ENCODE peak calls at places on chromosomes 7 and 10, in nine cellular contexts. A, H, Y, V, O, G, M, I and W are unnamed samples.

GRCh38 chr7:12524794-12525386 is 45.6 kb upstream of the SCIN start:
- DNase-seq in A (peak; percentile 87), H (no peak), Y (no peak), V (no peak), O (no peak), G (peak; percentile 77), M (peak; percentile 83), I (no peak), W (peak; percentile 16)

GRCh38 chr10:76433161-76434005 is 1002.0 kb downstream of the LRMDA start:
- DNase-seq in A (no peak), H (no peak), Y (no peak), V (peak; percentile 80), O (no peak), G (no peak), M (no peak), I (no peak), W (no peak)

GRCh38 chr10:27659786-27660185 is 85.8 kb downstream of the MKX start:
- DNase-seq in A (no peak), H (no peak), Y (no peak), V (peak; percentile 67), O (no peak), G (no peak), M (no peak), I (no peak), W (no peak)

GRCh38 chr7:51528172-51528571 is 211.6 kb upstream of the COBL start:
- DNase-seq in A (no peak), H (no peak), Y (no peak), V (no peak), O (no peak), G (no peak), M (no peak), I (no peak), W (no peak)

GRCh38 chr7:149625339-149625946 is 127.8 kb upstream of the ZNF746 start:
- DNase-seq in A (peak; percentile 65), H (peak; percentile 70), Y (peak; percentile 63), V (peak; percentile 86), O (no peak), G (peak; percentile 64), M (peak; percentile 80), I (peak; percentile 74), W (peak; percentile 4)

GRCh38 chr10:100766693-100767427 is 21.5 kb downstream of the PAX2 start:
- DNase-seq in A (no peak), H (no peak), Y (no peak), V (peak; percentile 68), O (no peak), G (no peak), M (no peak), I (no peak), W (no peak)

GRCh38 chr10:78713659-78714058 is 355.1 kb upstream of the ZMIZ1 start:
- DNase-seq in A (no peak), H (no peak), Y (no peak), V (no peak), O (no peak), G (no peak), M (no peak), I (no peak), W (no peak)

GRCh38 chr10:26739087-26739631 is 41.7 kb downstream of the PDSS1 start:
- DNase-seq in A (no peak), H (no peak), Y (no peak), V (no peak), O (no peak), G (no peak), M (no peak), I (no peak), W (no peak)

GRCh38 chr7:30912986-30913671 is 1.5 kb downstream of the AQP1 start:
- DNase-seq in A (no peak), H (no peak), Y (peak; percentile 86), V (peak; percentile 59), O (no peak), G (no peak), M (no peak), I (no peak), W (no peak)

GRCh38 chr10:132724436-132724835 is 61.5 kb downstream of the NKX6-2 start:
- DNase-seq in A (peak; percentile 77), H (no peak), Y (no peak), V (no peak), O (no peak), G (no peak), M (peak; percentile 63), I (no peak), W (no peak)

GRCh38 chr7:32290015-32290414 is 200.2 kb downstream of the LSM5 start:
- DNase-seq in A (no peak), H (peak; percentile 67), Y (no peak), V (no peak), O (no peak), G (no peak), M (no peak), I (no peak), W (no peak)

GRCh38 chr7:149140784-149141183 is 6.5 kb upstream of the ZNF398 start:
- DNase-seq in A (peak; percentile 42), H (no peak), Y (no peak), V (no peak), O (no peak), G (peak; percentile 24), M (no peak), I (peak; percentile 21), W (no peak)

GRCh38 chr10:73577788-73578187 is 13.4 kb downstream of the USP54 start:
- DNase-seq in A (peak; percentile 70), H (no peak), Y (no peak), V (no peak), O (peak; percentile 63), G (peak; percentile 59), M (peak; percentile 53), I (peak; percentile 62), W (no peak)

GRCh38 chr10:132120734-132121510 is 55.2 kb downstream of the JAKMIP3 start:
- DNase-seq in A (no peak), H (no peak), Y (no peak), V (no peak), O (no peak), G (no peak), M (no peak), I (no peak), W (no peak)

GRCh38 chr7:42794673-42795072 is 117.2 kb downstream of the C7orf25 start:
- DNase-seq in A (no peak), H (no peak), Y (no peak), V (no peak), O (no peak), G (no peak), M (no peak), I (no peak), W (no peak)

GRCh38 chr7:39288303-39288702 is 277.9 kb upstream of the YAE1 start:
- DNase-seq in A (no peak), H (no peak), Y (no peak), V (no peak), O (no peak), G (no peak), M (no peak), I (no peak), W (no peak)
- TF ChIP-seq CTCF in A (no peak), H (no peak), Y (no peak), V (no peak), O (no peak), G (no peak), M (no peak), I (no peak), W (no peak)

DNA sequence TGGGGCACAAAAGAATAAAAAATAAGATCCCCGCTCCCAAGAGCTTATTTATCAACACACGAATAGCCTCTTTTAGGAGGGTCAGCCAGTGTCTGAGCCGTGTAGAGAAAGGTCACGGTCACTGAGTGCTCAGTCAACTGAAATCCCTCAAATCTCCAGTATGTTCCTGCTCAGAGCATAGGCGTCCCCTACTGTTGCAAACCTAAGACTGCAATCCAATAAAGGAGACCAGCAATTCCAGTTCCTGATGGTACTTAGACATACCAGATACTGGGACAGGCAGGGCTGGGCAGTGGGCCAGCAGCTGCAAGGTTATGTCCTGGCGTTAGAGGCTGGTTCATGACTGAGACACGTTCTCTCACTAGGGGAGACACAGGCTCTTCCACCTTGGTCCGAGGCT is 93.6 kb downstream of the CACNB2 start:
- DNase-seq in A (no peak), H (no peak), Y (no peak), V (peak; percentile 74), O (no peak), G (no peak), M (peak; percentile 26), I (peak; percentile 27), W (no peak)
- TF ChIP-seq CTCF in A (no peak), H (no peak), Y (no peak), V (peak; percentile 80), O (no peak), G (no peak), M (peak; percentile 28), I (no peak), W (no peak)

GRCh38 chr7:17989546-17989945 is 38.1 kb downstream of the PRPS1L1 start:
- DNase-seq in A (peak; percentile 17), H (no peak), Y (no peak), V (no peak), O (no peak), G (no peak), M (peak; percentile 30), I (no peak), W (no peak)

GRCh38 chr7:17994079-17994478 is 33.6 kb downstream of the PRPS1L1 start:
- DNase-seq in A (no peak), H (no peak), Y (no peak), V (no peak), O (no peak), G (no peak), M (no peak), I (no peak), W (no peak)

GRCh38 chr7:17988858-17989257 is 38.8 kb downstream of the PRPS1L1 start:
- DNase-seq in A (no peak), H (no peak), Y (no peak), V (peak; percentile 55), O (no peak), G (no peak), M (no peak), I (no peak), W (no peak)

GRCh38 chr7:17990761-17991160 is 36.9 kb downstream of the PRPS1L1 start:
- DNase-seq in A (no peak), H (no peak), Y (no peak), V (no peak), O (no peak), G (no peak), M (no peak), I (no peak), W (no peak)

DNA sequence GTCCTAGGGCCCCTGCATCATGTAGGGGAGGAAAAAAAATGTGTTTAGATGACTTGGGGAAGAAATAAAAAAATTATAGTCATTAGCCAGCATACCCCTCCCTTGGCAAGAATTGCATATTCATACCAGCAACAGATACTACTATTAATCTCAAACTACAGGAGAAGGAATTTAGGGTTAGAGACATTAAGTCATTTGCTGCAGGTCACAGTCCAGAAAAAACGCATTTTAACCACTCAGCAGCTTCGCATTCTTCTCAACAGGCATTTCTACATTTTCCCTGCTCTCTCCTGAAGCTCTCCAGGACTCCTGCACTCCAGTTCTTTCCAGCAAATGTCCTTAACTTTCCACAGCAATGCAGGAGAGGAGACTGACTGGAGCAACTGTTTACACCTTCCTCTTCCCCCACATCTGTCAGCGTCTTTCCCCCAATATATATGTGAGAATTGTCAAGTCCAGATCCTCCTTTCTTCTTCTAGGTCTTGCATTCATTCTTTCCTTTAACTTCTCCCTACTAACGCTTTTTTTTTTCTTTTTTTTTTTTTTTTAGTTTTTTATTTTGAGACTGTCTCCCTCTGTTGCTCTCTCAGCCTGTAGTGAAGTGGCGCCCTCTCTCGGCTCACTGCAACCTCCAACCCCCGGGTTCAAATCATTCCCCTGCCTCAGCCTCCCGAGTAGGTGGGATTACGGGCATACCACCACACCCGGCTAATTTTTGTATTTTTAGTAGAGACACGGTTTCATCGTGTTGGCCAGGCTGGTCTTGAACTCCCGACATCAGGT is 35.6 kb downstream of the PRPS1L1 start:
- DNase-seq in A (no peak), H (no peak), Y (no peak), V (peak; percentile 88), O (no peak), G (no peak), M (peak; percentile 17), I (no peak), W (no peak)
- TF ChIP-seq CTCF in A (peak; percentile 38), H (peak; percentile 22), Y (peak; percentile 40), V (peak; percentile 79), O (no peak), G (peak; percentile 19), M (peak; percentile 58), I (no peak), W (no peak)

GRCh38 chr10:91632671-91633550 is at the start of gene PPP1R3C:
- DNase-seq in A (peak; percentile 96), H (peak; percentile 94), Y (peak; percentile 79), V (peak; percentile 92), O (peak; percentile 91), G (peak; percentile 88), M (peak; percentile 88), I (peak; percentile 92), W (peak; percentile 91)
- TF ChIP-seq CTCF in A (peak; percentile 42), H (peak; percentile 56), Y (no peak), V (peak; percentile 56), O (no peak), G (peak; percentile 32), M (peak; percentile 43), I (no peak), W (peak; percentile 39)